ENCODE peak calls at places on chromosomes 2 and 18, in nine cellular contexts. H is fibroblast of lung; M is memory B cell; E is EL; F is HTR-8/SVneo; U is A549; Y is A172; V is activated naive CD8-positive, alpha-beta T cell treated with anti-CD3 and anti-CD28 coated beads, Interleukin-2, amount 50 U/mL, for 24 hours; J is activated CD4-positive, alpha-beta T cell treated with anti-CD3 and anti-CD28 coated beads for 48 hours. X is an unnamed sample.

GRCh38 chr18:11661430-11661829 is 27.6 kb upstream of the GNAL start:
- DNase-seq in H (no peak), J (no peak), M (no peak), F (no peak), U (no peak), E (no peak), V (no peak), Y (peak; percentile 14), X (no peak)

GRCh38 chr2:166376873-166377272 is 1.1 kb upstream of the SCN9A start:
- DNase-seq in F (no peak), V (no peak), E (no peak), J (no peak), U (no peak), M (no peak), Y (no peak), H (no peak), X (no peak)

GRCh38 chr2:235676536-235676799 is 182.6 kb downstream of the AGAP1 start:
- DNase-seq in U (no peak), J (no peak), H (no peak), F (no peak), Y (no peak), E (no peak), M (no peak), V (no peak), X (no peak)

GRCh38 chr2:10961490-10961875 is 49.7 kb downstream of the KCNF1 start:
- DNase-seq in U (no peak), H (no peak), J (no peak), M (no peak), E (no peak), F (no peak), V (no peak), Y (no peak), X (no peak)

GRCh38 chr2:97936199-97936598 is 59.5 kb downstream of the TMEM131 start:
- DNase-seq in U (no peak), J (no peak), Y (no peak), M (no peak), E (no peak), V (no peak), F (no peak), H (no peak), X (no peak)

GRCh38 chr2:185583058-185583816 is 155.4 kb upstream of the FSIP2 start:
- DNase-seq in Y (peak; percentile 99), U (peak; percentile 18), E (peak; percentile 42), F (peak; percentile 3), V (no peak), J (no peak), H (peak; percentile 91), M (no peak), X (peak; percentile 79)

GRCh38 chr2:233831861-233832260 is 22.5 kb downstream of the HJURP start:
- DNase-seq in J (no peak), M (no peak), E (no peak), H (no peak), Y (no peak), F (no peak), V (no peak), U (no peak), X (no peak)

GRCh38 chr2:19617251-19617650 is 258.8 kb upstream of the OSR1 start:
- DNase-seq in F (no peak), J (no peak), E (no peak), H (no peak), V (no peak), Y (peak; percentile 19), M (no peak), U (no peak), X (no peak)

GRCh38 chr2:105671156-105671555 is 73.6 kb upstream of the NCK2 start:
- DNase-seq in F (no peak), E (no peak), V (no peak), Y (no peak), U (no peak), J (no peak), H (peak; percentile 68), M (no peak), X (peak; percentile 10)

GRCh38 chr2:44952806-44953685 is 11.5 kb downstream of the SIX3 start:
- DNase-seq in J (no peak), V (no peak), F (no peak), U (no peak), H (no peak), Y (no peak), M (no peak), E (no peak), X (no peak)

GRCh38 chr18:8298186-8298585 is 311.1 kb upstream of the RAB12 start:
- DNase-seq in V (no peak), H (peak; percentile 16), U (no peak), E (peak; percentile 58), J (no peak), F (no peak), Y (no peak), M (no peak), X (no peak)

GRCh38 chr2:190887089-190887488 is 6.5 kb downstream of the GLS start:
- DNase-seq in Y (peak; percentile 34), H (peak; percentile 64), E (peak; percentile 42), M (no peak), F (no peak), J (no peak), U (peak; percentile 7), V (no peak), X (peak; percentile 84)

GRCh38 chr2:168024459-168024858 is 222.9 kb downstream of the STK39 start:
- DNase-seq in M (no peak), J (no peak), V (no peak), U (no peak), E (no peak), F (no peak), Y (no peak), H (no peak), X (no peak)

GRCh38 chr2:205814039-205814364 is 131.7 kb downstream of the NRP2 start:
- DNase-seq in V (no peak), M (no peak), F (no peak), H (no peak), J (no peak), U (no peak), E (no peak), Y (no peak), X (no peak)

GRCh38 chr18:12318334-12318697 is 10.3 kb downstream of the TUBB6 start:
- DNase-seq in Y (no peak), V (no peak), M (no peak), F (no peak), E (no peak), J (no peak), U (no peak), H (no peak), X (no peak)

GRCh38 chr2:68577183-68577582 is 66.2 kb upstream of the PROKR1 start:
- DNase-seq in U (no peak), Y (no peak), M (no peak), H (no peak), E (no peak), V (no peak), F (no peak), J (no peak), X (no peak)

GRCh38 chr2:88596141-88596830 is 31.0 kb downstream of the EIF2AK3 start:
- DNase-seq in H (peak; percentile 51), E (no peak), U (no peak), M (no peak), F (no peak), V (no peak), J (no peak), Y (no peak), X (no peak)

GRCh38 chr18:71994273-71994672 is 549.9 kb downstream of the CBLN2 start:
- DNase-seq in M (no peak), U (no peak), E (no peak), V (no peak), J (no peak), Y (no peak), H (no peak), F (no peak), X (no peak)

GRCh38 chr2:111905990-111906735 is 7.8 kb downstream of the MERTK start:
- DNase-seq in U (no peak), Y (peak; percentile 33), M (no peak), H (no peak), E (peak; percentile 32), F (no peak), V (no peak), J (no peak), X (no peak)

GRCh38 chr2:75047189-75047812 is 88.9 kb downstream of the POLE4 start:
- DNase-seq in E (peak; percentile 70), Y (peak; percentile 54), U (peak; percentile 12), F (peak; percentile 30), M (no peak), J (no peak), V (no peak), H (peak; percentile 76), X (peak; percentile 15)

GRCh38 chr2:76684762-76685161 is 837.4 kb downstream of the LRRTM4 start:
- DNase-seq in U (no peak), V (no peak), E (no peak), M (no peak), H (no peak), Y (no peak), F (no peak), J (no peak), X (no peak)

GRCh38 chr2:235674116-235674515 is 180.3 kb downstream of the AGAP1 start:
- DNase-seq in F (no peak), H (no peak), U (no peak), M (no peak), Y (no peak), J (no peak), E (no peak), V (no peak), X (no peak)

GRCh38 chr18:51559902-51560287 is 362.4 kb upstream of the MEX3C start:
- DNase-seq in U (no peak), F (no peak), M (no peak), E (no peak), Y (no peak), V (no peak), J (no peak), H (no peak), X (no peak)

GRCh38 chr2:241813080-241813805 is 4.2 kb downstream of the NEU4 start:
- DNase-seq in J (no peak), F (no peak), H (no peak), E (no peak), V (no peak), Y (no peak), U (no peak), M (no peak), X (no peak)

GRCh38 chr2:68244456-68244855 is 7.9 kb downstream of the PPP3R1 start:
- DNase-seq in V (no peak), J (no peak), U (no peak), E (no peak), F (no peak), M (no peak), Y (no peak), H (no peak), X (peak; percentile 13)

GRCh38 chr2:177767768-177768167 is 304.8 kb downstream of the PDE11A start:
- DNase-seq in E (no peak), U (no peak), Y (no peak), J (no peak), F (no peak), V (no peak), M (no peak), H (no peak), X (no peak)

GRCh38 chr2:42722328-42723190 is 41.4 kb downstream of the OXER1 start:
- DNase-seq in Y (peak; percentile 62), H (peak; percentile 95), M (no peak), E (peak; percentile 50), F (no peak), V (peak; percentile 23), U (no peak), J (peak; percentile 55), X (peak; percentile 43)